ENCODE peak calls at places on chromosomes 4 and X, in five cellular contexts. One of them, this sample, is unnamed.

GRCh38 chr4:81807927-81808672 is 336.4 kb upstream of the RASGEF1B start:
- DNase-seq in fibroblast of the aortic adventitia: peak; percentile 28
- DNase-seq in heart right ventricle: no peak
- DNase-seq in testis: no peak
- DNase-seq in upper lobe of right lung: no peak
- DNase-seq in this sample: no peak

GRCh38 chr4:119080721-119081541 is 54.7 kb upstream of the MYOZ2 start:
- DNase-seq in testis: no peak
- DNase-seq in heart right ventricle: no peak
- DNase-seq in fibroblast of the aortic adventitia: no peak
- DNase-seq in upper lobe of right lung: no peak
- DNase-seq in this sample: no peak

GRCh38 chrX:30876367-30876766 is 12.7 kb downstream of the TAB3 start:
- DNase-seq in testis: no peak
- DNase-seq in upper lobe of right lung: no peak
- DNase-seq in heart right ventricle: no peak
- DNase-seq in fibroblast of the aortic adventitia: no peak
- DNase-seq in this sample: no peak

GRCh38 chr4:177182156-177182555 is 127.5 kb upstream of the NEIL3 start:
- DNase-seq in heart right ventricle: no peak
- DNase-seq in testis: no peak
- DNase-seq in fibroblast of the aortic adventitia: peak; percentile 90
- DNase-seq in upper lobe of right lung: no peak
- DNase-seq in this sample: no peak

GRCh38 chr4:71711044-71711984 is 72.6 kb downstream of the GC start:
- DNase-seq in heart right ventricle: no peak
- DNase-seq in testis: no peak
- DNase-seq in upper lobe of right lung: no peak
- DNase-seq in fibroblast of the aortic adventitia: no peak
- DNase-seq in this sample: no peak

GRCh38 chr4:4364061-4364460 is 22.8 kb upstream of the NSG1 start:
- DNase-seq in fibroblast of the aortic adventitia: no peak
- DNase-seq in upper lobe of right lung: peak; percentile 28
- DNase-seq in heart right ventricle: no peak
- DNase-seq in testis: no peak
- DNase-seq in this sample: no peak

GRCh38 chr4:16199132-16199531 is 27.1 kb downstream of the TAPT1 start:
- DNase-seq in upper lobe of right lung: no peak
- DNase-seq in fibroblast of the aortic adventitia: peak; percentile 58
- DNase-seq in heart right ventricle: no peak
- DNase-seq in testis: no peak
- DNase-seq in this sample: no peak

GRCh38 chrX:131402124-131402811 is 113.2 kb upstream of the IGSF1 start:
- DNase-seq in upper lobe of right lung: no peak
- DNase-seq in fibroblast of the aortic adventitia: no peak
- DNase-seq in testis: no peak
- DNase-seq in heart right ventricle: no peak
- DNase-seq in this sample: no peak

GRCh38 chr4:52545099-52546069 is 113.7 kb downstream of the USP46 start:
- DNase-seq in fibroblast of the aortic adventitia: peak; percentile 75
- DNase-seq in heart right ventricle: peak; percentile 71
- DNase-seq in upper lobe of right lung: peak; percentile 75
- DNase-seq in testis: peak; percentile 86
- DNase-seq in this sample: peak; percentile 70

GRCh38 chrX:97850911-97851310 is 967.2 kb downstream of the RPA4 start:
- DNase-seq in fibroblast of the aortic adventitia: no peak
- DNase-seq in heart right ventricle: no peak
- DNase-seq in testis: no peak
- DNase-seq in upper lobe of right lung: no peak
- DNase-seq in this sample: no peak

GRCh38 chr4:154503598-154503997 is 12.0 kb upstream of the DCHS2 start:
- DNase-seq in testis: no peak
- DNase-seq in upper lobe of right lung: no peak
- DNase-seq in heart right ventricle: no peak
- DNase-seq in fibroblast of the aortic adventitia: peak; percentile 32
- DNase-seq in this sample: no peak

GRCh38 chr4:128823025-128823661 is 13.6 kb downstream of the JADE1 start:
- DNase-seq in fibroblast of the aortic adventitia: peak; percentile 93
- DNase-seq in upper lobe of right lung: no peak
- DNase-seq in heart right ventricle: no peak
- DNase-seq in testis: no peak
- DNase-seq in this sample: peak; percentile 41

GRCh38 chrX:10008483-10009056 is 41.4 kb downstream of the CLDN34 start:
- DNase-seq in fibroblast of the aortic adventitia: peak; percentile 82
- DNase-seq in heart right ventricle: no peak
- DNase-seq in upper lobe of right lung: no peak
- DNase-seq in testis: no peak
- DNase-seq in this sample: no peak

GRCh38 chr4:158006973-158007372 is 165.9 kb downstream of the GASK1B start:
- DNase-seq in fibroblast of the aortic adventitia: peak; percentile 64
- DNase-seq in testis: no peak
- DNase-seq in heart right ventricle: no peak
- DNase-seq in upper lobe of right lung: no peak
- DNase-seq in this sample: no peak

GRCh38 chr4:180542445-180543100 is 1700.6 kb upstream of the TENM3 start:
- DNase-seq in heart right ventricle: no peak
- DNase-seq in testis: no peak
- DNase-seq in upper lobe of right lung: no peak
- DNase-seq in fibroblast of the aortic adventitia: no peak
- DNase-seq in this sample: peak; percentile 15

GRCh38 chr4:153005914-153006381 is 69.8 kb downstream of the FHDC1 start:
- DNase-seq in heart right ventricle: no peak
- DNase-seq in fibroblast of the aortic adventitia: no peak
- DNase-seq in upper lobe of right lung: peak; percentile 40
- DNase-seq in testis: no peak
- DNase-seq in this sample: no peak

GRCh38 chr4:13966241-13967195 is 339.0 kb upstream of the BOD1L1 start:
- DNase-seq in upper lobe of right lung: no peak
- DNase-seq in heart right ventricle: no peak
- DNase-seq in fibroblast of the aortic adventitia: peak; percentile 85
- DNase-seq in testis: no peak
- DNase-seq in this sample: peak; percentile 87

GRCh38 chr4:42167709-42168108 is 15.3 kb upstream of the BEND4 start:
- DNase-seq in heart right ventricle: no peak
- DNase-seq in fibroblast of the aortic adventitia: no peak
- DNase-seq in upper lobe of right lung: no peak
- DNase-seq in testis: no peak
- DNase-seq in this sample: no peak

GRCh38 chr4:173167793-173168395 is 717 bp upstream of the GALNT7 start:
- DNase-seq in testis: peak; percentile 58
- DNase-seq in heart right ventricle: peak; percentile 33
- DNase-seq in upper lobe of right lung: peak; percentile 72
- DNase-seq in fibroblast of the aortic adventitia: peak; percentile 22
- DNase-seq in this sample: no peak

GRCh38 chr4:121072836-121073362 is 564 bp upstream of the NDNF start:
- DNase-seq in fibroblast of the aortic adventitia: no peak
- DNase-seq in testis: peak; percentile 18
- DNase-seq in heart right ventricle: no peak
- DNase-seq in upper lobe of right lung: peak; percentile 73
- DNase-seq in this sample: no peak

GRCh38 chr4:48268956-48269860 is at the start of gene TEC:
- DNase-seq in upper lobe of right lung: peak; percentile 87
- DNase-seq in testis: peak; percentile 54
- DNase-seq in heart right ventricle: peak; percentile 61
- DNase-seq in fibroblast of the aortic adventitia: no peak
- DNase-seq in this sample: no peak

GRCh38 chr4:122822466-122822865 is 4.2 kb upstream of the FGF2 start:
- DNase-seq in upper lobe of right lung: no peak
- DNase-seq in heart right ventricle: no peak
- DNase-seq in fibroblast of the aortic adventitia: no peak
- DNase-seq in testis: no peak
- DNase-seq in this sample: no peak

GRCh38 chr4:148253748-148254147 is 188.5 kb downstream of the NR3C2 start:
- DNase-seq in fibroblast of the aortic adventitia: no peak
- DNase-seq in upper lobe of right lung: no peak
- DNase-seq in heart right ventricle: no peak
- DNase-seq in testis: no peak
- DNase-seq in this sample: no peak

GRCh38 chrX:150364347-150365050 is 1.4 kb downstream of the MAMLD1 start:
- DNase-seq in heart right ventricle: peak; percentile 19
- DNase-seq in fibroblast of the aortic adventitia: peak; percentile 12
- DNase-seq in testis: no peak
- DNase-seq in upper lobe of right lung: peak; percentile 59
- DNase-seq in this sample: no peak

GRCh38 chrX:9586992-9587392 is 122.1 kb downstream of the TBL1X start:
- DNase-seq in heart right ventricle: peak; percentile 13
- DNase-seq in testis: no peak
- DNase-seq in upper lobe of right lung: no peak
- DNase-seq in fibroblast of the aortic adventitia: no peak
- DNase-seq in this sample: no peak

GRCh38 chrX:103774070-103774642 is 2.5 kb upstream of the PLP1 start:
- DNase-seq in upper lobe of right lung: no peak
- DNase-seq in heart right ventricle: no peak
- DNase-seq in fibroblast of the aortic adventitia: peak; percentile 52
- DNase-seq in testis: peak; percentile 41
- DNase-seq in this sample: no peak

GRCh38 chrX:28787206-28787605 is 200.0 kb downstream of the IL1RAPL1 start:
- DNase-seq in fibroblast of the aortic adventitia: peak; percentile 40
- DNase-seq in upper lobe of right lung: no peak
- DNase-seq in heart right ventricle: no peak
- DNase-seq in testis: no peak
- DNase-seq in this sample: peak; percentile 53

GRCh38 chrX:39752820-39753219 is 344.9 kb downstream of the BCOR start:
- DNase-seq in heart right ventricle: no peak
- DNase-seq in fibroblast of the aortic adventitia: peak; percentile 45
- DNase-seq in testis: peak; percentile 50
- DNase-seq in upper lobe of right lung: no peak
- DNase-seq in this sample: no peak

GRCh38 chr4:177607111-177607573 is 164.9 kb upstream of the AGA start:
- DNase-seq in fibroblast of the aortic adventitia: no peak
- DNase-seq in heart right ventricle: no peak
- DNase-seq in upper lobe of right lung: no peak
- DNase-seq in testis: no peak
- DNase-seq in this sample: no peak

GRCh38 chr4:168811793-168812651 is 198.0 kb downstream of the CBR4 start:
- DNase-seq in heart right ventricle: no peak
- DNase-seq in testis: no peak
- DNase-seq in upper lobe of right lung: no peak
- DNase-seq in fibroblast of the aortic adventitia: peak; percentile 69
- DNase-seq in this sample: peak; percentile 69

GRCh38 chr4:90503677-90504076 is 376.5 kb downstream of the CCSER1 start:
- DNase-seq in heart right ventricle: no peak
- DNase-seq in fibroblast of the aortic adventitia: no peak
- DNase-seq in upper lobe of right lung: no peak
- DNase-seq in testis: no peak
- DNase-seq in this sample: no peak

GRCh38 chr4:21733894-21734630 is 214.5 kb downstream of the KCNIP4 start:
- DNase-seq in heart right ventricle: no peak
- DNase-seq in testis: no peak
- DNase-seq in upper lobe of right lung: no peak
- DNase-seq in fibroblast of the aortic adventitia: no peak
- DNase-seq in this sample: no peak

GRCh38 chr4:37453004-37453360 is 208.4 kb downstream of the NWD2 start:
- DNase-seq in heart right ventricle: no peak
- DNase-seq in fibroblast of the aortic adventitia: peak; percentile 65
- DNase-seq in testis: peak; percentile 82
- DNase-seq in upper lobe of right lung: no peak
- DNase-seq in this sample: peak; percentile 43

GRCh38 chr4:181479145-181479544 is 764.1 kb upstream of the TENM3 start:
- DNase-seq in heart right ventricle: no peak
- DNase-seq in testis: no peak
- DNase-seq in fibroblast of the aortic adventitia: no peak
- DNase-seq in upper lobe of right lung: no peak
- DNase-seq in this sample: no peak

GRCh38 chr4:148166132-148166531 is 276.1 kb downstream of the NR3C2 start:
- DNase-seq in upper lobe of right lung: no peak
- DNase-seq in testis: peak; percentile 18
- DNase-seq in heart right ventricle: no peak
- DNase-seq in fibroblast of the aortic adventitia: peak; percentile 50
- DNase-seq in this sample: no peak

GRCh38 chrX:119760026-119760902 is 1.9 kb downstream of the SOWAHD start:
- DNase-seq in testis: no peak
- DNase-seq in heart right ventricle: no peak
- DNase-seq in fibroblast of the aortic adventitia: no peak
- DNase-seq in upper lobe of right lung: no peak
- DNase-seq in this sample: no peak

GRCh38 chr4:79059631-79060399 is 120.6 kb upstream of the PAQR3 start:
- DNase-seq in heart right ventricle: no peak
- DNase-seq in fibroblast of the aortic adventitia: no peak
- DNase-seq in testis: no peak
- DNase-seq in upper lobe of right lung: no peak
- DNase-seq in this sample: no peak

GRCh38 chrX:26822448-26822847 is 606.5 kb downstream of the MAGEB5 start:
- DNase-seq in upper lobe of right lung: no peak
- DNase-seq in fibroblast of the aortic adventitia: no peak
- DNase-seq in heart right ventricle: no peak
- DNase-seq in testis: no peak
- DNase-seq in this sample: no peak

GRCh38 chr4:101276661-101277060 is 70.7 kb downstream of the PPP3CA start:
- DNase-seq in testis: no peak
- DNase-seq in fibroblast of the aortic adventitia: no peak
- DNase-seq in heart right ventricle: no peak
- DNase-seq in upper lobe of right lung: no peak
- DNase-seq in this sample: no peak

GRCh38 chrX:15781964-15782711 is 8.1 kb upstream of the ZRSR2 start:
- DNase-seq in heart right ventricle: no peak
- DNase-seq in fibroblast of the aortic adventitia: no peak
- DNase-seq in testis: no peak
- DNase-seq in upper lobe of right lung: no peak
- DNase-seq in this sample: no peak
- H3K4me3 ChIP-seq in heart right ventricle: no peak overlapping the region
- H3K4me3 ChIP-seq in fibroblast of the aortic adventitia: no peak overlapping the region
- H3K4me3 ChIP-seq in testis: no peak overlapping the region
- H3K4me3 ChIP-seq in upper lobe of right lung: no peak overlapping the region
- H3K4me3 ChIP-seq in this sample: no peak overlapping the region

DNA sequence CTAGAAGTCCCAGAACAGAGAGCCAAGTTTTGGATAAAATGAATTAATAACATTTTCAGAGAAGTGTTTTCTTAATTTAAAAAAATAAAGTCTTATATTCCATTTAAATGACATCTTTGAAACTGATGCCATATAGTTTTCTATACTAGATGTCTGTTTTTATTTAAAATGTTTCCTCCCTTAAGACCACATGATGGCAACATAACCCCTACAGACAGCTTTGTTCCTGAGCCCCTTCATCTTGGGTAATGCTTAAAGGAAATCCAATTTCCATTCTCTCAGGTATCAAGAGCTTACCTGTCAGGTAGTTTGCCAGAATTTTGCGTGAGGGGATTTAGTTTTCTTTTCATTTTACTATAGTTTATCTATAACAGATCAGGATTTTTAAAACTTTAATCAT is 181.4 kb upstream of the UGT8 start:
- DNase-seq in heart right ventricle: no peak
- DNase-seq in fibroblast of the aortic adventitia: no peak
- DNase-seq in upper lobe of right lung: no peak
- DNase-seq in testis: no peak
- DNase-seq in this sample: no peak
- TF ChIP-seq CTCF in heart right ventricle: no peak
- TF ChIP-seq CTCF in fibroblast of the aortic adventitia: no peak
- TF ChIP-seq CTCF in upper lobe of right lung: no peak
- TF ChIP-seq CTCF in testis: no peak
- TF ChIP-seq CTCF in this sample: peak; percentile 7

GRCh38 chr4:84939111-84939510 is 27.4 kb downstream of the WDFY3 start:
- DNase-seq in heart right ventricle: no peak
- DNase-seq in testis: no peak
- DNase-seq in upper lobe of right lung: no peak
- DNase-seq in fibroblast of the aortic adventitia: no peak
- DNase-seq in this sample: no peak
- H3K4me3 ChIP-seq in heart right ventricle: no peak overlapping the region
- H3K4me3 ChIP-seq in testis: no peak overlapping the region
- H3K4me3 ChIP-seq in upper lobe of right lung: no peak overlapping the region
- H3K4me3 ChIP-seq in fibroblast of the aortic adventitia: no peak overlapping the region
- H3K4me3 ChIP-seq in this sample: no peak overlapping the region

GRCh38 chr4:8015512-8015911 is 75.9 kb upstream of the AFAP1 start:
- DNase-seq in fibroblast of the aortic adventitia: peak; percentile 40
- DNase-seq in upper lobe of right lung: no peak
- DNase-seq in testis: peak; percentile 21
- DNase-seq in heart right ventricle: no peak
- DNase-seq in this sample: peak; percentile 28
- TF ChIP-seq CTCF in fibroblast of the aortic adventitia: peak; percentile 50
- TF ChIP-seq CTCF in upper lobe of right lung: peak; percentile 15
- TF ChIP-seq CTCF in testis: no peak
- TF ChIP-seq CTCF in heart right ventricle: no peak
- TF ChIP-seq CTCF in this sample: peak; percentile 70